ENCODE peak calls at places on chromosomes 13 and 19, in five cellular contexts. S is CD8-positive, alpha-beta T cell; X is T-helper 9 cell; D is fibroblast of lung; F is myocyte. A is an unnamed sample.

GRCh38 chr13:38908574-38908973 is 82.1 kb downstream of the STOML3 start:
- DNase-seq in X (no peak), D (no peak), F (no peak), S (no peak), A (no peak)

GRCh38 chr19:18438331-18439024 is 545 bp upstream of the ISYNA1 start:
- DNase-seq in S (no peak), D (no peak), F (no peak), X (no peak), A (no peak)

GRCh38 chr13:111620586-111620985 is 300.1 kb downstream of the TEX29 start:
- DNase-seq in F (no peak), X (no peak), S (no peak), D (no peak), A (no peak)

GRCh38 chr19:3062165-3063105 is at the start of gene TLE5:
- DNase-seq in S (peak; percentile 68), X (peak; percentile 69), D (no peak), F (peak; percentile 67), A (peak; percentile 81)

GRCh38 chr19:37778613-37779138 is 710 bp downstream of the ZNF573 start:
- DNase-seq in D (peak; percentile 15), F (peak; percentile 10), X (no peak), S (no peak), A (peak; percentile 53)

GRCh38 chr19:17389957-17390664 is 3.9 kb downstream of the CCDC194 start:
- DNase-seq in D (no peak), X (no peak), S (no peak), F (no peak), A (no peak)

GRCh38 chr19:41194157-41194552 is 1.1 kb downstream of the CYP2S1 start:
- DNase-seq in F (no peak), X (no peak), D (no peak), S (no peak), A (no peak)

GRCh38 chr13:83796364-83796763 is 85.9 kb downstream of the SLITRK1 start:
- DNase-seq in F (no peak), S (no peak), X (no peak), D (no peak), A (no peak)

GRCh38 chr19:18839465-18840287 is 7.9 kb downstream of the UPF1 start:
- DNase-seq in F (peak; percentile 44), D (no peak), S (no peak), X (no peak), A (no peak)

GRCh38 chr19:45339629-45340028 is 921 bp upstream of the KLC3 start:
- DNase-seq in F (no peak), X (no peak), S (no peak), D (no peak), A (no peak)

GRCh38 chr19:9847087-9847671 is 12.1 kb downstream of the PIN1 start:
- DNase-seq in S (no peak), D (peak; percentile 91), F (peak; percentile 83), X (no peak), A (peak; percentile 45)

GRCh38 chr19:7450243-7451223 is 38.3 kb downstream of the PEX11G start:
- DNase-seq in X (no peak), D (peak; percentile 38), S (no peak), F (no peak), A (no peak)

GRCh38 chr19:39780894-39781293 is 2.2 kb downstream of the LEUTX start:
- DNase-seq in S (no peak), D (no peak), X (no peak), F (no peak), A (no peak)

A was measured in DMS53.